ENCODE peak calls at places on chromosomes 3 and 15, in five cellular contexts. V is thoracic aorta, C is AG04450, T is lower leg skin, I is SJSA1. B is an unnamed sample.

GRCh38 chr15:46442196-46442595 is 807.4 kb downstream of the SQOR start:
- DNase-seq in V (no peak), C (no peak), T (peak; percentile 12), I (peak; percentile 4), B (peak; percentile 16)

GRCh38 chr15:99305761-99306505 is 54.7 kb downstream of the LRRC28 start:
- DNase-seq in V (peak; percentile 33), C (peak; percentile 78), T (no peak), I (peak; percentile 46), B (peak; percentile 76)

GRCh38 chr3:18745472-18745871 is 320.3 kb upstream of the SATB1 start:
- DNase-seq in V (no peak), C (no peak), T (no peak), I (no peak), B (no peak)

GRCh38 chr3:47006145-47006651 is 26.7 kb downstream of the NBEAL2 start:
- DNase-seq in V (no peak), C (no peak), T (no peak), I (no peak), B (no peak)

GRCh38 chr15:29031502-29032228 is 145.9 kb downstream of the APBA2 start:
- DNase-seq in V (no peak), C (no peak), T (no peak), I (no peak), B (no peak)

GRCh38 chr3:133237380-133237779 is 162.5 kb upstream of the BFSP2 start:
- DNase-seq in V (no peak), C (no peak), T (no peak), I (no peak), B (peak; percentile 26)

GRCh38 chr3:123755085-123755484 is 129.0 kb downstream of the MYLK start:
- DNase-seq in V (no peak), C (no peak), T (no peak), I (no peak), B (no peak)

GRCh38 chr3:13538520-13539284 is 10.2 kb upstream of the FBLN2 start:
- DNase-seq in V (no peak), C (no peak), T (no peak), I (peak; percentile 31), B (no peak)

GRCh38 chr15:78640840-78641733 is at the start of gene CHRNB4:
- DNase-seq in V (no peak), C (no peak), T (no peak), I (no peak), B (peak; percentile 27)

GRCh38 chr3:16500093-16500492 is 13.4 kb downstream of the RFTN1 start:
- DNase-seq in V (no peak), C (no peak), T (no peak), I (no peak), B (no peak)

GRCh38 chr3:177350051-177350565 is 152.8 kb upstream of the TBL1XR1 start:
- DNase-seq in V (no peak), C (no peak), T (no peak), I (no peak), B (no peak)

GRCh38 chr3:83890763-83891135 is 1068.0 kb upstream of the CADM2 start:
- DNase-seq in V (no peak), C (no peak), T (no peak), I (no peak), B (no peak)

GRCh38 chr15:69181419-69181818 is 21.0 kb downstream of the GLCE start:
- DNase-seq in V (no peak), C (no peak), T (no peak), I (no peak), B (no peak)

GRCh38 chr15:74402337-74402839 is 31.4 kb downstream of the SEMA7A start:
- DNase-seq in V (no peak), C (no peak), T (no peak), I (no peak), B (no peak)

GRCh38 chr3:117719316-117719926 is 1009.8 kb downstream of the TUSC7 start:
- DNase-seq in V (no peak), C (no peak), T (no peak), I (no peak), B (peak; percentile 49)

DNA sequence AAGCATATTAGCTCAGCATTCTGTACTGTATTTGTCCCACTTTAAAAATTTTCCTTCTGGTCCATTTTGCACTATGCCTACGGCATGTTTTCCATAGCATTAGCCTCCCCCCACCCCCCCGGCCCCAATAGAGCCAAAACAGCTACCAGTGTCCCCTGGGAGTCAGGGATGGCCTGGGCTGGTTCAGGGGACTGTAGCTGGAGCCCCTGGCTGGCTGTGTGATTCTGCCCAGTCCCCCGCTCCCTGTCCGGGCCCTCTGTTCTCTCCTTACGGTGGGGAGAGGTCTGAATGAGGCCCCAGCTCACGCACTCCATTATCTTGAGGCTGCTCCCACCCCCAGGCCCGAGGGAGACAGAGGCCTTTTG is 70.1 kb downstream of the KLF15 start:
- DNase-seq in V (no peak), C (no peak), T (no peak), I (no peak), B (no peak)
- H3K4me3 ChIP-seq in V (peak overlapping the region; percentile 76), C (peak overlapping the region; percentile 50), T (no peak overlapping the region), I (peak overlapping the region; percentile 8), B (peak overlapping the region; percentile 46)

DNA sequence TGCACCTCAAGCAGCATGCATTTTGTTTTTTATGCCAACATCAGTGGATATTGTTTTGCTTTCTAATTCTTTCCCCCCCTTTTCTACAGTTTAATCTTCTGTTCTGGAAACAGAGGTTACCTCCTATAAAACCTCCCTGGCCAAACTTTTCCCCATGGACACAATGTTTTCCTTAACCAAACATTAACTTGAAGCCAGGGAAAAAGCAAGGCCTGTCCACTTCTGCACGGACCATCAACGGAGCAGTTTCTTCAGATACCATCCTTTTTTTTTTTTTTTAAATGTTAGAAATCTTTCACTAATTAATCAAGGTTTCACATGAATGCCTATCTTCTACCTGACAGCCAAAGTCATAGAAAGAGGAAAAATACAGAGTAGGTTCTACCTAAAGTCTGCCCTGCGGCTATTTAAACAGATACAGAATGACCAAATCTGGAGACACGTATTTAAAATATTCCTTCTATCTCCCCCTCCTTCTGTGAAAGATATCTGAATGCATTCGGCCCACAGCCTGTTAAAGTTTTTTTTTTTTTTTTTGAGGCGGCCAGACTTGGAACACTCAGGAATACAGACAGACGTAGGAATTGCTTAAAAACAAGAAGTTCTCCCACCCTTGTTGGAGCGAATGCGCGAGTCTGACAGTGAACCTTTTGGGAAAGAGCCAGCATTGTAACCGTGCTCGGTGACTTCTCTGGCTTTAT is 126.8 kb downstream of the ADAMTS9 start:
- DNase-seq in V (no peak), C (no peak), T (no peak), I (no peak), B (no peak)
- H3K4me3 ChIP-seq in V (peak overlapping the region; percentile 65), C (no peak overlapping the region), T (no peak overlapping the region), I (no peak overlapping the region), B (no peak overlapping the region)

DNA sequence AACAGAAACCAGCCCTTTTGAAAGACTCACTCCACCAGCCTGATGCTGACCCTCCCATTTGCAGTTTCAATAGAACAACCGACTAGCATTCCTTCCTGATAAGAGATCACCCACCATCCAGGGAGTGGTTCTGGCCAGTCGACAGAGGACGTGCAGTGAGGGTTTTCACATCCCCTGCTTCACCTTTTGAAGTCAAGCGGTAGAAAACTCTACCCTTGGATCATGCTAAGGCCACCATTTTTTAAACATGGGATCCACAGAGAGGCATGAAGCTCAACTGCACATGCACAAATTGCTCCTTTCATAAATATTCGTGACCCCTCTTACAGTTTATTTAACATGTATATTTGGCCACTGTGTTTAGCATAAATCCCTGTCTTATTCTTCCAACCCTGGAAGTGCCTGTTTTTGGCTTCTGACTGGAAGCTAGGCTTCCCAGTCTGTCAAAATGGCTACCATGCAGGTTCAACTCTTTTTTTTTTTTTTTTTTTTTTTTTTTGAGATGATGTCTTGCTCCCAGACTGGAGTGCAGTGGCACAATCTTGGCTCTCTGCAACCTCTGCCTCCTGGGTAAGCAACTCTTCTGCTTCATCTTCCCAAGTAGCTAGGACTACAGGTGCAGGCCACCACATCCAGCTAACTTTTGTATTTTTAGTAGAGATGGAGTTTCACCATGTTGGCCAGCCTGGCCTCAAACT is 1.0 kb upstream of the THUMPD3 start:
- DNase-seq in V (no peak), C (no peak), T (no peak), I (no peak), B (no peak)
- H3K4me3 ChIP-seq in V (peak overlapping the region; percentile 87), C (peak overlapping the region; percentile 74), T (no peak overlapping the region), I (no peak overlapping the region), B (peak overlapping the region; percentile 80)

DNA sequence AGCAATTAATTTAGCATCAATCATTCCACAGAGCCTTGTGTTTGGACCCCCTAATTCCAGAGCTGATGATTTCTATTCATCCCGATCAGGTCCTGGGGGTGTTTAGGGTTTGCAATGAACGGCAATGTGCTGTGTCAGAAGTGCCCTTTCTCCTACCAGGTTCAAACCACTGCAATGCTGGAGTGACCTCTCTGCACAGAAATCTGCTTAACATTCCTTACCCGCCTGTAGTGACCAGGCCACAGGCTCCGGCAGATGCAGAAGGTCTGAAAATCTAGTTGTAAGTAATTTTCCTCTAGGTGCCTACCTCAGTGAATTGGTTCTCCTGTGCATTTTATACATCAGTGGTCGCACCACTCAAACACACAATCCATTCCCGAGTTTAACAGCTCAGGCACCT is 725.3 kb upstream of the CFAP20DC start:
- DNase-seq in V (no peak), C (no peak), T (no peak), I (no peak), B (no peak)
- H3K4me3 ChIP-seq in V (no peak overlapping the region), C (no peak overlapping the region), T (no peak overlapping the region), I (no peak overlapping the region), B (no peak overlapping the region)

GRCh38 chr15:63599401-63600000 is 2.3 kb downstream of the FBXL22 start:
- DNase-seq in V (no peak), C (no peak), T (peak; percentile 60), I (peak; percentile 21), B (peak; percentile 50)
- H3K4me3 ChIP-seq in V (peak overlapping the region; percentile 89), C (peak overlapping the region; percentile 64), T (no peak overlapping the region), I (no peak overlapping the region), B (peak overlapping the region; percentile 58)

GRCh38 chr3:183553263-183554026 is 2.1 kb downstream of the KLHL6 start:
- DNase-seq in V (no peak), C (no peak), T (no peak), I (no peak), B (no peak)
- H3K4me3 ChIP-seq in V (peak overlapping the region; percentile 51), C (no peak overlapping the region), T (no peak overlapping the region), I (no peak overlapping the region), B (no peak overlapping the region)

GRCh38 chr3:119809249-119810017 is 27.5 kb downstream of the NR1I2 start:
- DNase-seq in V (no peak), C (no peak), T (no peak), I (no peak), B (no peak)
- H3K4me3 ChIP-seq in V (peak overlapping the region; percentile 75), C (peak overlapping the region; percentile 46), T (peak overlapping the region; percentile 14), I (no peak overlapping the region), B (peak overlapping the region; percentile 47)

B was measured in fibroblast of pulmonary artery.